ENCODE peak calls at places on chromosomes 13 and 19, in eight cellular contexts. P is A549, S is HepG2, D is K562, T is GM12878, Y is HCT116, Z is SK-N-SH, C is H1. A is an unnamed sample.

GRCh38 chr13:111865046-111865445 is 201.9 kb upstream of the SOX1 start:
- DNase-seq in Z (no peak), S (no peak), C (no peak), Y (no peak), P (no peak), D (no peak), T (no peak), A (no peak)

GRCh38 chr13:43289458-43290255 is 266.3 kb downstream of the DNAJC15 start:
- DNase-seq in T (no peak), D (no peak), P (no peak), Y (no peak), Z (no peak), C (no peak), S (no peak), A (peak; percentile 27)

GRCh38 chr13:67232384-67232783 is 2.2 kb upstream of the PCDH9 start:
- DNase-seq in D (no peak), Y (no peak), T (no peak), C (no peak), S (no peak), P (no peak), Z (no peak), A (no peak)

GRCh38 chr13:27481766-27482165 is 31.4 kb upstream of the MTIF3 start:
- DNase-seq in S (peak; percentile 37), P (peak; percentile 19), D (peak; percentile 57), Z (peak; percentile 65), T (no peak), Y (peak; percentile 37), C (peak; percentile 58), A (peak; percentile 10)

GRCh38 chr19:48648134-48648533 is 2.1 kb upstream of the CA11 start:
- DNase-seq in T (no peak), Y (no peak), P (no peak), Z (no peak), D (peak; percentile 38), C (no peak), S (no peak), A (no peak)

GRCh38 chr13:75648446-75648845 is 12.3 kb downstream of the LMO7 start:
- DNase-seq in T (no peak), Y (no peak), S (no peak), C (no peak), D (no peak), Z (no peak), P (no peak), A (no peak)

GRCh38 chr13:30339721-30340366 is 32.5 kb upstream of the KATNAL1 start:
- DNase-seq in C (no peak), D (peak; percentile 21), Y (no peak), P (no peak), Z (no peak), S (no peak), T (no peak), A (no peak)

GRCh38 chr19:21468791-21469190 is 36.6 kb upstream of the ZNF429 start:
- DNase-seq in D (no peak), S (no peak), C (no peak), P (no peak), T (no peak), Z (no peak), Y (no peak), A (no peak)

GRCh38 chr13:113506025-113506685 is 15.6 kb upstream of the DCUN1D2 start:
- DNase-seq in C (no peak), P (no peak), Y (no peak), D (peak; percentile 50), T (no peak), Z (no peak), S (no peak), A (no peak)

GRCh38 chr13:111165611-111166010 is 50.5 kb downstream of the ARHGEF7 start:
- DNase-seq in S (no peak), Y (no peak), P (no peak), D (no peak), Z (no peak), C (no peak), T (no peak), A (no peak)

GRCh38 chr19:36136975-36137686 is 2.7 kb upstream of the CAPNS1 start:
- DNase-seq in S (no peak), P (peak; percentile 96), C (no peak), T (no peak), Y (peak; percentile 77), Z (no peak), D (no peak), A (peak; percentile 23)

GRCh38 chr19:16328824-16329482 is 4.3 kb downstream of the KLF2 start:
- DNase-seq in P (no peak), T (no peak), Z (no peak), C (no peak), Y (no peak), S (no peak), D (peak; percentile 17), A (peak; percentile 49)

GRCh38 chr19:51440052-51440451 is 18.2 kb downstream of the SIGLEC8 start:
- DNase-seq in Z (no peak), Y (no peak), C (no peak), D (no peak), S (no peak), P (no peak), T (no peak), A (no peak)

GRCh38 chr19:45528149-45528743 is 21.0 kb downstream of the VASP start:
- DNase-seq in C (peak; percentile 50), Z (no peak), S (no peak), D (peak; percentile 53), Y (no peak), P (no peak), T (no peak), A (peak; percentile 56)

GRCh38 chr19:51473009-51473707 is 5.2 kb upstream of the CEACAM18 start:
- DNase-seq in S (peak; percentile 56), T (peak; percentile 15), Z (peak; percentile 69), D (peak; percentile 94), Y (peak; percentile 59), C (peak; percentile 17), P (peak; percentile 48), A (peak; percentile 59)

GRCh38 chr13:40665754-40666057 is 735 bp downstream of the FOXO1 start:
- DNase-seq in S (no peak), C (no peak), P (peak; percentile 13), D (no peak), T (no peak), Z (peak; percentile 65), Y (no peak), A (no peak)

GRCh38 chr19:11091343-11092153 is 2.3 kb downstream of the LDLR start:
- DNase-seq in Z (no peak), C (no peak), P (peak; percentile 50), D (peak; percentile 77), S (peak; percentile 94), Y (peak; percentile 83), T (no peak), A (peak; percentile 90)

DNA sequence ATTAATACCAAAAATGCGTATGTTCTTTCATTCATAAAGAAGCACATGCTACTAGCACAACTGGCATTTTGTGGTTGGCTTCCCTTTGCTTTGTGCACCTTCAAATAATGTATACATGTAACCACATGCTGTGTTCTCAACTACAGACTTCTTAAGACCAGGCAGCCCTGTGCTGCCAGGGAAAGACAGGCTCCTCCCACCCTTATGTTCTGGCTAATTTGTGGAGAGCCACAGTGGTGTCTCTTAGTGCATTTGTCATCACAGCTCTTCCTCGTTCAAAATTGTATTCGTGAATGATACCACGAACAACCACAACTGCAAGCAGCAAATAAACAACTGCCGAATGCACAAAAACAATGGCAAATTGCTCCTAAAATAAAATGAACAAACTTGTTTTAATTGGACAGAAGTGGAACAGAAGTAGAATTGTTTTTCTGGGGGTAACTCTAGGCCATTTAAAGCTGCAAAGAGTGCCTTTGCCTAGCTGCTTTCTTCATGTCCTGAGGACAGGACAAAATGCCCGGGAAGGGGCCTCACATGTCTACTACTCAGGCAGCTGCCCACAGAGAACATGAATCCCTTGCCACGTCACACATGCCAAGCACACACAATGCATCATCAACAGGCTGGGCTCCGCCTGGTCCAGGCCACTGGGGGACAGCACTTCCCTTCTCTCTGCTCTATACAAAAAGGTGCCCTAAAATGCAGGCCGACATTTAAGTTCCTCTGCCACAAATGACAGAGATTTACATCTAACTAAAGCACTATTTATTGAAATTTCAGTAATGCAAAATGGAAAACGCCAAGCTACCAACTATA is 21.7 kb downstream of the IRS2 start:
- DNase-seq in C (no peak), D (no peak), P (no peak), T (no peak), Y (no peak), S (no peak), Z (peak; percentile 64), A (peak; percentile 21)
- TF ChIP-seq RAD21 in C (peak; percentile 55), D (peak; percentile 30), P (peak; percentile 18), T (no peak), Y (peak; percentile 50), S (no peak), Z (peak; percentile 47), A (peak; percentile 36)

GRCh38 chr19:18364826-18365528 is 21.0 kb upstream of the GDF15 start:
- DNase-seq in P (peak; percentile 71), T (no peak), Z (peak; percentile 86), S (peak; percentile 97), D (peak; percentile 95), Y (peak; percentile 96), C (no peak), A (peak; percentile 100)
- TF ChIP-seq RAD21 in P (no peak), T (no peak), Z (no peak), S (no peak), D (no peak), Y (no peak), C (no peak), A (peak; percentile 7)

DNA sequence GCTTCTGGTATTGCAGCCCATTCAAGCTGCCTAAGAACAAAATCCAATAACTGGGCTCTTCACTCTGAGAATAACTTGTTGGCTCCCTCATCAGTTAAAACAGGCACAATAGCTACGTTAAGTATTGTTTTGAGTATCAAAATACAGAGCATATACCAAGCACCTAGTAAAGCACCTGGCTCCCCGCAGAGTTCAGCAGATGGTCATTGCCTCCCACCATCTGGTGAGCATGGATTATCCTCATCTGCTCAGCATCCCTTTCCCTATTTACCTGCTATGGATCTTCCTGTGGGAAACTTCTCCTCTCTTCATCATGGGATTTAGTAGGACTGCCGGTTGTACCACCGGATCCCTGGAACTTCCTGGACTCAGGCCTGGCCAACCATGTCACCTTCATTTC is 199.2 kb upstream of the MAB21L1 start:
- DNase-seq in Y (no peak), P (no peak), T (no peak), S (no peak), D (no peak), Z (no peak), C (no peak), A (no peak)
- TF ChIP-seq RAD21 in Y (no peak), P (no peak), T (no peak), S (no peak), D (no peak), Z (no peak), C (no peak), A (no peak)

GRCh38 chr13:60351816-60352215 is 45.2 kb upstream of the TDRD3 start:
- DNase-seq in Z (no peak), T (no peak), S (no peak), Y (no peak), C (no peak), P (no peak), D (no peak), A (no peak)

GRCh38 chr13:60352644-60353043 is 44.4 kb upstream of the TDRD3 start:
- DNase-seq in D (no peak), Z (no peak), Y (no peak), T (no peak), C (no peak), S (no peak), P (no peak), A (no peak)

GRCh38 chr13:60347174-60347573 is 49.8 kb upstream of the TDRD3 start:
- DNase-seq in T (no peak), Z (no peak), C (no peak), Y (no peak), S (no peak), P (no peak), D (no peak), A (no peak)

GRCh38 chr13:60348097-60348496 is 48.9 kb upstream of the TDRD3 start:
- DNase-seq in Y (no peak), S (no peak), P (no peak), C (no peak), Z (no peak), D (no peak), T (no peak), A (no peak)

GRCh38 chr13:60351326-60351725 is 45.7 kb upstream of the TDRD3 start:
- DNase-seq in Z (peak; percentile 6), Y (no peak), P (no peak), C (no peak), D (no peak), S (no peak), T (no peak), A (peak; percentile 47)
- TF ChIP-seq RAD21 in Z (no peak), Y (no peak), P (no peak), C (no peak), D (no peak), S (no peak), T (no peak), A (no peak)